ENCODE peak calls at places on chromosomes 12 and 14, in seven cellular contexts. U is adipocyte, Z is cardiac muscle cell, K is aorta, R is heart left ventricle, V is ovary, A is sigmoid colon. O is an unnamed sample. For H3K4me1, the result is how much of the 10 kb centered on the place peaks cover.

GRCh38 chr12:12236896-12237295 is 29.9 kb downstream of the LRP6 start:
- DNase-seq in V (no peak), K (no peak), A (no peak), U (no peak), Z (peak), R (no peak), O (no peak)

GRCh38 chr14:69366761-69367160 is 31.3 kb downstream of the ERH start:
- DNase-seq in K (no peak), Z (no peak), V (no peak), A (no peak), R (no peak), U (no peak), O (no peak)

GRCh38 chr12:30794591-30795409 is 40.0 kb upstream of the CAPRIN2 start:
- DNase-seq in V (no peak), U (peak), Z (peak), K (no peak), R (no peak), A (no peak), O (peak)

GRCh38 chr12:114841557-114842251 is 157.7 kb upstream of the TBX3 start:
- DNase-seq in A (no peak), Z (no peak), K (no peak), R (no peak), V (no peak), U (no peak), O (no peak)

GRCh38 chr12:117571321-117571720 is 209.9 kb upstream of the NOS1 start:
- DNase-seq in V (no peak), K (no peak), U (no peak), R (no peak), A (no peak), Z (no peak), O (no peak)

GRCh38 chr12:19411234-19412221 is 27.8 kb upstream of the AEBP2 start:
- DNase-seq in K (no peak), R (no peak), U (no peak), A (no peak), Z (no peak), V (no peak), O (no peak)

GRCh38 chr12:130163461-130164215 is 1.4 kb downstream of the FZD10 start:
- DNase-seq in V (no peak), U (no peak), K (peak), A (no peak), Z (no peak), R (peak), O (no peak)

GRCh38 chr12:75985566-75985965 is 46.0 kb downstream of the PHLDA1 start:
- DNase-seq in V (no peak), K (no peak), A (no peak), U (no peak), Z (no peak), R (no peak), O (no peak)

GRCh38 chr12:71504471-71504852 is 64.9 kb downstream of the LGR5 start:
- DNase-seq in R (no peak), V (no peak), U (no peak), Z (peak), K (no peak), A (no peak), O (no peak)

GRCh38 chr12:29427964-29428363 is 47.0 kb upstream of the ERGIC2 start:
- DNase-seq in V (no peak), Z (peak), R (no peak), K (no peak), A (no peak), U (no peak), O (no peak)

GRCh38 chr14:105473033-105473676 is 1.5 kb upstream of the CRIP2 start:
- DNase-seq in K (peak), U (no peak), R (no peak), Z (no peak), V (no peak), A (no peak), O (no peak)

GRCh38 chr12:95073698-95074520 is 491 bp upstream of the NR2C1 start:
- DNase-seq in A (no peak), Z (no peak), K (no peak), U (no peak), R (no peak), V (no peak), O (no peak)

GRCh38 chr14:74647834-74648361 is 35.9 kb upstream of the LTBP2 start:
- DNase-seq in Z (no peak), U (peak), V (peak), K (no peak), A (peak), R (no peak), O (no peak)

GRCh38 chr12:95836630-95837239 is 22.0 kb upstream of the SNRPF start:
- DNase-seq in U (peak), K (no peak), A (no peak), V (no peak), R (no peak), Z (peak), O (no peak)

GRCh38 chr12:89694542-89694941 is 14.1 kb downstream of the ATP2B1 start:
- DNase-seq in R (no peak), Z (no peak), A (no peak), V (no peak), U (no peak), K (no peak), O (no peak)

DNA sequence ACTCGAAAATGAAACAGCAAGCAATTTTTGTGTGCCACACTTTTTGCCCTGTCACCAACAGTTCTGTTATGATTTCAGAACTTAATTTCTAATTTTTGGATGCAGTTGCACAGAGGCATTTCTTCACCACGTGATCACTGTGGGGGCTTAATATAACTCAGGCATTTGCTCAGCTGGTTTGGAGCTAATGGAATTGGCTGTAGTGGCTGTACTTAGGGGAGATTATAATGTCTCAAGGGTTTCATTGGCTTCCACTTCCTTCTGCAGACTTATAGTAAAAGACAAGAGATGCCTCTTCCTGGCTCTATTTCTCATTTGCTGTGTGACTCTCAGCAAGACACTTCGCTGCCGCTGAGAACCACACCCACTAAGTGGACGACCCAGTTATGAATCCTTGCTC is 452.4 kb downstream of the RAD51B start:
- DNase-seq in Z (no peak), V (no peak), R (no peak), A (no peak), K (no peak), U (no peak), O (no peak)
- H3K4me1 ChIP-seq in Z (under half), V (under half), R (under half), A (under half), K (under half), U (under half), O (under half)

GRCh38 chr12:6770600-6770999 is 1.7 kb upstream of the LAG3 start:
- DNase-seq in A (no peak), V (no peak), U (no peak), Z (no peak), R (no peak), K (no peak), O (no peak)
- H3K4me1 ChIP-seq in A (half or more), V (under half), U (under half), Z (under half), R (under half), K (under half), O (under half)

GRCh38 chr14:93952829-93953228 is 23.5 kb downstream of the ASB2 start:
- DNase-seq in Z (no peak), K (no peak), V (no peak), A (no peak), R (no peak), U (no peak), O (no peak)
- H3K4me1 ChIP-seq in Z (under half), K (under half), V (under half), A (half or more), R (half or more), U (under half), O (under half)

GRCh38 chr12:113777751-113778150 is 188.4 kb downstream of the RBM19 start:
- DNase-seq in V (no peak), U (no peak), R (no peak), A (no peak), Z (no peak), K (no peak), O (no peak)
- H3K4me1 ChIP-seq in V (under half), U (under half), R (under half), A (under half), Z (under half), K (under half), O (under half)

GRCh38 chr14:24196071-24197061 is 1.1 kb upstream of the TM9SF1 start:
- DNase-seq in U (peak), K (no peak), V (peak), Z (peak), A (no peak), R (no peak), O (no peak)

GRCh38 chr14:24198845-24199524 is 3.7 kb upstream of the TM9SF1 start:
- DNase-seq in Z (no peak), A (peak), K (no peak), V (no peak), U (no peak), R (no peak), O (no peak)

GRCh38 chr14:24195186-24196070 is at the start of gene TM9SF1:
- DNase-seq in K (peak), R (peak), A (peak), Z (peak), V (peak), U (peak), O (peak)

GRCh38 chr14:24194873-24195185 is 412 bp downstream of the TM9SF1 start:
- DNase-seq in K (no peak), Z (no peak), A (no peak), V (no peak), R (no peak), U (no peak), O (no peak)

DNA sequence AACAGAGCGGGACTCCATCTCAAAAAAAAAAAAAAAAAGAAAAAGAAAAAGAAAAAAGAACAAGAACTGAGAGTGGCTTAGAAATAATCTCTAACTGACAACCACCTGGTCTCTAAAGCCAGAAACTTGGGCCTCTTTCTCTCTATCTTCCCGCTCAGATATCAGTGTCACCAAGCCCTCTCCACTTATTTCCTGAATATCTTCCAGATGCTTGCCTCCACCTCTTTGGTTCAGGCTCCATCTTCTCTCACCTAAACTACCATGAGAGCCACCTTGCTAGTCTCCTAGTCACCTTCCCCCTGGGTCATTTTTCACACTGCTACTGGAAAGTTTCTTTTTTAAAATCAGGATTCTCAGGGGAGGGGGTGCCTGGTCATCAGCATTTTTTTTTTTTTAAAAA is 1.8 kb upstream of the TM9SF1 start:
- DNase-seq in U (no peak), R (no peak), K (no peak), Z (no peak), A (no peak), V (no peak), O (no peak)
- H3K4me1 ChIP-seq in U (under half), R (under half), K (under half), Z (under half), A (under half), V (under half), O (under half)

GRCh38 chr14:70730393-70730792 is 78.9 kb downstream of the MAP3K9 start:
- DNase-seq in A (no peak), U (no peak), V (no peak), R (no peak), Z (no peak), K (no peak), O (no peak)
- H3K4me1 ChIP-seq in A (under half), U (under half), V (under half), R (under half), Z (under half), K (under half), O (under half)

DNA sequence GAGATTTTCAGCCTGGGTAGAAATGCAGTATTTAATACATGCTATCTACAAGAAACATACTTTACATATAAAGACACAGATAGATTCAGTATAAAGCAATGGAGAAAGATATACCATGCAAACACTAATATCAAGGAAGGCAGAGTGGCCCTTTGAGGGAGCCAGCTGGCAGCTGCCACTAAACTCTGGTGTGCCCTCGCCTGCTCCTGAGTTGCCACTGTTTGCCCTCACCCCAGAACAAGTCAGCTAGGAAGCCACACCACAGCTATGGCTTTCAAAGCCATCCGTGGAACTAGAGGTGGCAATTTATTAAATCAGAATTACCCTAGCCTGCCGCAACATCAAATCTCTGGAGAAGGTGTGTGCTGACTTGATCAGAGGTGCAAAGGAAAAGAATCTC is 18.3 kb downstream of the PXN start:
- DNase-seq in U (no peak), Z (no peak), R (no peak), V (no peak), A (no peak), K (no peak), O (no peak)
- H3K4me1 ChIP-seq in U (half or more), Z (under half), R (half or more), V (under half), A (half or more), K (under half), O (half or more)

DNA sequence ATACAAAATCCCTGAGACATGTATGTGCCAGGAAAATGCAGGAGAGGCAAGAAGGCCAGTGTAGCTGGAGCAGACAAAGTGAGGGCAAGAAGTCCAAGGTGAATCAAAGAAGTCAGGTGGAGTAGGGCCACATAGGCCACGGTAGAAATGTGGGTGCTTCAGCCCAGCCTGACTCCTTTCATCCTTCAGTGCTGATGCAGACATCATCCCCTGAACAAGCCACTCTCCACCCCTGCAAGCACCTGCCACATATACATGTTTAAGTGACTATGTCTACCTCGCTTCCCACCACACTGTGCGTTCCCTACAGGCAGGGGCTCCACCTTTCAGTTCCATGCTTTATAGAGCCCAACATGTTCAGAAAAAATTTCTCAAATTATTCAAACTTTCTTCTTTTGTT is 11.7 kb downstream of the SLC7A7 start:
- DNase-seq in R (no peak), V (no peak), Z (no peak), K (no peak), A (no peak), U (no peak), O (no peak)
- H3K4me1 ChIP-seq in R (under half), V (under half), Z (under half), K (under half), A (under half), U (under half), O (under half)

GRCh38 chr14:95254356-95254755 is 65.4 kb downstream of the CLMN start:
- DNase-seq in K (no peak), U (no peak), V (no peak), R (no peak), A (no peak), Z (peak), O (no peak)
- H3K4me1 ChIP-seq in K (under half), U (under half), V (under half), R (under half), A (under half), Z (under half), O (under half)

GRCh38 chr14:104394606-104394910 is 185.0 kb upstream of the C14orf180 start:
- DNase-seq in U (no peak), V (no peak), Z (no peak), A (no peak), K (no peak), R (peak), O (peak)
- H3K4me1 ChIP-seq in U (under half), V (under half), Z (under half), A (under half), K (under half), R (under half), O (under half)

O was measured in right atrium auricular region.